ENCODE peak calls at places on chromosomes 11 and 22, in ten cellular contexts. W is A549, Z is PC-9, Y is AG10803, N is MM.1S, U is colonic mucosa, R is brain microvascular endothelial cell, L is astrocyte of the cerebellum, K is AG04449, M is retinal pigment epithelial cell. C is an unnamed sample.

GRCh38 chr11:73710964-73711363 is 49.9 kb downstream of the RAB6A start:
- DNase-seq in N (no peak), M (no peak), K (no peak), U (no peak), L (no peak), Y (no peak), R (no peak), W (no peak), Z (no peak), C (no peak)

GRCh38 chr11:13929551-13929950 is 33.0 kb upstream of the SPON1 start:
- DNase-seq in Z (no peak), Y (no peak), R (no peak), L (no peak), U (no peak), K (no peak), N (no peak), M (no peak), W (no peak), C (no peak)

GRCh38 chr22:38317237-38317994 is at the start of gene CSNK1E:
- DNase-seq in W (peak), U (peak), Y (peak), N (peak), K (no peak), Z (peak), R (peak), L (no peak), M (no peak), C (no peak)

GRCh38 chr11:12433571-12434061 is 56.2 kb downstream of the PARVA start:
- DNase-seq in W (no peak), K (peak), U (no peak), M (no peak), Y (peak), L (peak), N (no peak), Z (no peak), R (peak), C (no peak)

GRCh38 chr22:38735465-38736256 is 20.1 kb downstream of the SUN2 start:
- DNase-seq in Z (no peak), R (no peak), Y (no peak), U (no peak), W (no peak), M (no peak), L (no peak), K (no peak), N (peak), C (no peak)

GRCh38 chr11:117771197-117771596 is 25.8 kb downstream of the DSCAML1 start:
- DNase-seq in N (no peak), Z (no peak), M (no peak), W (no peak), R (no peak), U (no peak), K (no peak), L (no peak), Y (no peak), C (no peak)

GRCh38 chr11:44529895-44530412 is 35.5 kb upstream of the CD82 start:
- DNase-seq in K (no peak), L (no peak), W (no peak), Z (no peak), M (no peak), N (no peak), U (no peak), Y (no peak), R (no peak), C (no peak)

GRCh38 chr22:22884888-22885840 is 2.5 kb upstream of the IGLL5 start:
- DNase-seq in W (no peak), L (no peak), N (peak), U (no peak), K (no peak), Y (no peak), R (no peak), M (no peak), Z (no peak), C (no peak)

GRCh38 chr11:75269367-75269660 is 28.7 kb downstream of the TPBGL start:
- DNase-seq in R (no peak), U (no peak), Y (no peak), W (no peak), N (no peak), Z (no peak), K (no peak), M (no peak), L (no peak), C (no peak)

GRCh38 chr11:85847436-85847835 is 7.7 kb upstream of the CCDC83 start:
- DNase-seq in M (no peak), L (no peak), Z (no peak), R (no peak), W (no peak), N (no peak), K (no peak), Y (no peak), U (no peak), C (no peak)

GRCh38 chr11:47916361-47916841 is 64.0 kb upstream of the PTPRJ start:
- DNase-seq in K (no peak), W (no peak), N (no peak), Y (peak), M (no peak), Z (no peak), R (no peak), U (peak), L (no peak), C (no peak)

GRCh38 chr22:26952654-26953379 is 295.4 kb downstream of the MIAT start:
- DNase-seq in Z (no peak), W (no peak), K (no peak), M (no peak), U (no peak), Y (no peak), R (no peak), L (no peak), N (no peak), C (no peak)

GRCh38 chr11:70755410-70756158 is 357.3 kb downstream of the CTTN start:
- DNase-seq in M (peak), N (peak), L (peak), Z (peak), W (peak), Y (peak), R (peak), U (peak), K (no peak), C (no peak)

GRCh38 chr11:32962016-32962415 is 53.7 kb upstream of the DEPDC7 start:
- DNase-seq in M (no peak), L (peak), Y (peak), K (no peak), R (peak), Z (no peak), W (no peak), U (no peak), N (no peak), C (no peak)

GRCh38 chr11:68214173-68215086 is 1.3 kb upstream of the KMT5B start:
- DNase-seq in Z (no peak), Y (no peak), U (peak), W (no peak), K (no peak), R (peak), M (no peak), N (no peak), L (no peak), C (no peak)

GRCh38 chr11:120358729-120359128 is 22.5 kb downstream of the ARHGEF12 start:
- DNase-seq in Y (no peak), W (no peak), N (no peak), Z (no peak), L (no peak), U (no peak), K (no peak), M (no peak), R (no peak), C (no peak)

GRCh38 chr11:19646308-19646707 is 66.3 kb upstream of the NAV2 start:
- DNase-seq in L (no peak), Y (peak), Z (peak), U (no peak), M (no peak), K (no peak), R (no peak), W (no peak), N (no peak), C (no peak)

GRCh38 chr11:9276571-9276970 is 11.4 kb upstream of the DENND5A start:
- DNase-seq in K (no peak), Z (no peak), M (no peak), R (no peak), W (no peak), Y (no peak), L (no peak), U (peak), N (no peak), C (no peak)

GRCh38 chr22:27671413-27671721 is 130.2 kb downstream of the MN1 start:
- DNase-seq in L (no peak), K (no peak), R (no peak), Y (no peak), N (no peak), M (no peak), Z (no peak), U (no peak), W (no peak), C (no peak)

GRCh38 chr11:71927813-71928738 is at the start of gene XNDC1N:
- DNase-seq in W (peak), K (no peak), Y (no peak), L (peak), N (peak), U (peak), R (peak), M (peak), Z (no peak), C (peak)

GRCh38 chr11:44916316-44916715 is 34.4 kb downstream of the TP53I11 start:
- DNase-seq in U (no peak), L (no peak), M (no peak), N (no peak), R (no peak), Y (no peak), K (no peak), Z (no peak), W (no peak), C (no peak)

GRCh38 chr22:18060646-18061620 is 16.9 kb upstream of the PEX26 start:
- DNase-seq in L (no peak), N (no peak), M (no peak), Y (peak), K (no peak), R (peak), Z (peak), W (peak), U (peak), C (peak)

GRCh38 chr22:23466351-23466750 is 113.7 kb downstream of the IGLL1 start:
- DNase-seq in K (no peak), U (no peak), Y (no peak), L (no peak), W (no peak), M (peak), Z (no peak), R (no peak), N (no peak), C (no peak)

GRCh38 chr11:342328-342727 is 21.7 kb upstream of the IFITM3 start:
- DNase-seq in R (no peak), Z (no peak), N (no peak), W (no peak), L (no peak), M (no peak), U (no peak), Y (no peak), K (no peak), C (no peak)

DNA sequence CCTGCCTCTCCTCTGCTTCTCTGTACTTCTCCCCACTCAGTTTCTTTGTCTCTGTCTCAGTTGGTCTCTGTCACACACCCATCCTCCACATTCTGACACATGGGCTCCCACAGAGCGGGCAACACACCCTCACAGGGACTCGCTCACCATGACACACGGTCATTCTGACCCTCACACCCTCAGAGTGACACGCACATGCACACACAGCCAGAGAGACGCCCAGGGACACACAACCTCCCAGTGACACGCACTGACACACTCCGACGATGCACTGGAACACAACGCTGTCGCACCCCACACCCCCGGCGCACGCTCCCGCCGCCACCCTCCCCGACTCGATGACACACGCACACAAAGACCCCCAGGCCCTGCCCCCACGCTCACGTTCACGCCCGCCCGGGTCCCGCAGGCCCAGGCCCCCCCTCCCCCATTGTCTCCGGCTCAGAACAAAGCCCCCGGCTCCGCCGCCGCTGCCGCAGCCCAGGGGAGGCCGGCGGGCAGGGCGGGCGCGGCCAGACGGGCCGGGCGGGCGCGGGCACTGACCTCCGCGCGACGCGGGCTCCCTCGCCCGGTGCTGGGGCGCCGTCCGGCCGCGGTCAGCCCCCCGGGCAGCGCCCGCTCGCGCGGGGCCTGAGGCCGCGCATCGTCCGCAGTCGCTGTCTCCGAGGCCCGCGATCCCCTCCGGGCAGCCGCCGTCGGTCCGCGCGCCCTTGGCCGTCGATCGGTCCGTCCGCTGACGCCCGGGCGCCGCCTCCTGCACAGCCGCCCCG is 404 bp downstream of the DCHS1 start:
- DNase-seq in Z (no peak), L (no peak), Y (peak), N (no peak), R (no peak), W (no peak), U (no peak), M (no peak), K (no peak), C (no peak)
- H3K4me3 ChIP-seq in Z (no peak), L (peak), Y (peak), N (no peak), R (peak), W (peak), U (peak), M (peak), K (peak), C (peak)

GRCh38 chr11:24509114-24509513 is 12.3 kb downstream of the LUZP2 start:
- DNase-seq in N (peak), Z (no peak), L (no peak), R (no peak), Y (no peak), K (no peak), U (no peak), W (no peak), M (no peak), C (no peak)
- TF ChIP-seq CTCF in N (peak), Z (no peak), L (peak), R (peak), Y (no peak), K (peak), U (no peak), W (no peak), M (peak), C (peak)

DNA sequence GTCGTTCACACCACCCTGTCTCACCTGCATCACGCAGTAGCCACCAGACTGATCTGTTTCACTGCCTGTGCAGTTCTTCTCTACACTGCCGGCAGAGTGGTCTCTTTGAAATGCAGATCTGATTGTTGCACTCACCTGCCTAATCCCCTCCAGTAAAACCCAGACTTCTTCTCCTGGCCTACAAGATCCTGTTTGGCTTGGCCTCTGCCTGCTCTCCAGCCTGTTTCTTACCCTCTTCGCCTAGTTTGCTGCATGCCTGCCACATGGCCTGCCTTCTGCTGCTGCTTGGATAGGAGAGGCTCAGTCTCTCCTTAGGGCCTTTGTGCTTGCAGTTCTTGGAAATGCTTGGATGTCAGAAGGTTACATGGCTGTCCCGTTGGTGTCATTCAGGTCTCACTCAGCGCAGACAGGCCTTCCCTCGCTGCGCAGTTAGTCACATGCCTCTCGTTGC is 42.0 kb downstream of the PACS1 start:
- DNase-seq in M (no peak), L (no peak), R (no peak), Z (no peak), K (no peak), U (no peak), Y (no peak), W (no peak), N (no peak), C (no peak)
- H3K4me3 ChIP-seq in M (no peak), L (no peak), R (no peak), Z (no peak), K (peak), U (no peak), Y (peak), W (peak), N (no peak), C (no peak)

GRCh38 chr11:93013646-93014045 is 44.2 kb downstream of the MTNR1B start:
- DNase-seq in W (no peak), M (no peak), U (no peak), Y (no peak), K (no peak), Z (no peak), N (no peak), R (no peak), L (no peak), C (no peak)

GRCh38 chr11:93016595-93016994 is 47.1 kb downstream of the MTNR1B start:
- DNase-seq in M (no peak), U (no peak), N (no peak), W (no peak), R (no peak), Z (no peak), L (no peak), K (no peak), Y (no peak), C (no peak)

GRCh38 chr11:93020248-93021088 is 51.0 kb downstream of the MTNR1B start:
- DNase-seq in W (peak), L (peak), Z (peak), N (no peak), M (peak), Y (peak), R (peak), K (no peak), U (no peak), C (peak)

DNA sequence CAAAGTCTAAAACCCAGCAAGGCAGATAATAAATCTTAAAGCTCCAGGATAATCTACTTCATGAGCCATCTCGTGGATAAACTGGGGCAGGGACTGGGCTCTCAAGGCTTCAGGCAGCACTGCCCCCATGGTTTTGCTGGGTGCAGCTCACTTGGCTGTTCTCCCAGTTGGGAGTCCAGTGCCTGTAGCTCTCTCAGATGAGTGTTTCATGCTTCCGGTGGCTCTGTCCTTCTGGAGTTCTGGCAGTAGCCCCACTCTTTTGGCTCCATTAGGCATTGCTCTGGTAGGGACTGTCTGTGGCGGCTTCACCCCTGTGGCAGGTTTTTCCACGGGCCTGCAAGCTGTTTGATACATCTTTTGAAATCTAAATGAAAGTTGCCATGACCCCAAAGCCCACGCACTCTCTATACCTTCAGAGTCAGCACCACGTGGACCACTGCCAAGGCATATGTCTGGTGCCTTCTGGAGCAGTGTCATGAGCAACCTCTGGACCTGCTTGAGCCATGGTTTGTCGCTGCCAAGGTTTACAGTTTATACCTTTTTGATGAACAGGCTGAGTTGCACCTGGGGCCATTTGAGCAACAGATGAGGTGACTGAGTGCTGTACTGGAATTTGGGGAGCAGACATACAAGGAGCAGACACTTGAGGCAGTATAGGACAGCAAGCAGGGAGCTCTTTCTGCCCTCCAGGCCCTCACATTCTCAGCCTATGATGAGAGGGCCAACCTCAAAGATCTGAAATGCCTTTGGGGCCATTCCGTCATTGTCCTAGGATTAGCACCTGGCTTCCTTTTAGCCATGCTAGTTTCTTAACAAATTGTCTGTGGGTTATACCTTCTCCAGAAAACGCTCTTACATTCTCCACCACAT is 48.6 kb downstream of the MTNR1B start:
- DNase-seq in K (no peak), N (no peak), Y (peak), R (no peak), L (no peak), W (no peak), U (no peak), Z (no peak), M (no peak), C (no peak)
- TF ChIP-seq CTCF in K (no peak), N (no peak), Y (no peak), R (peak), L (no peak), W (no peak), U (no peak), Z (peak), M (peak), C (no peak)

GRCh38 chr11:1825785-1826451 is 8.9 kb upstream of the SYT8 start:
- DNase-seq in W (no peak), K (no peak), U (no peak), M (no peak), L (no peak), R (no peak), Y (no peak), N (no peak), Z (no peak), C (no peak)

GRCh38 chr11:1827095-1827797 is 7.5 kb upstream of the SYT8 start:
- DNase-seq in R (peak), M (peak), U (peak), K (peak), Z (peak), Y (peak), N (no peak), W (peak), L (peak), C (peak)

GRCh38 chr11:1825039-1825740 is 9.6 kb upstream of the SYT8 start:
- DNase-seq in U (peak), N (peak), W (peak), R (no peak), Y (no peak), Z (peak), L (no peak), K (no peak), M (no peak), C (no peak)

GRCh38 chr11:1827931-1828330 is 6.9 kb upstream of the SYT8 start:
- DNase-seq in Y (no peak), K (no peak), N (no peak), Z (no peak), L (no peak), R (no peak), U (no peak), W (no peak), M (no peak), C (no peak)

DNA sequence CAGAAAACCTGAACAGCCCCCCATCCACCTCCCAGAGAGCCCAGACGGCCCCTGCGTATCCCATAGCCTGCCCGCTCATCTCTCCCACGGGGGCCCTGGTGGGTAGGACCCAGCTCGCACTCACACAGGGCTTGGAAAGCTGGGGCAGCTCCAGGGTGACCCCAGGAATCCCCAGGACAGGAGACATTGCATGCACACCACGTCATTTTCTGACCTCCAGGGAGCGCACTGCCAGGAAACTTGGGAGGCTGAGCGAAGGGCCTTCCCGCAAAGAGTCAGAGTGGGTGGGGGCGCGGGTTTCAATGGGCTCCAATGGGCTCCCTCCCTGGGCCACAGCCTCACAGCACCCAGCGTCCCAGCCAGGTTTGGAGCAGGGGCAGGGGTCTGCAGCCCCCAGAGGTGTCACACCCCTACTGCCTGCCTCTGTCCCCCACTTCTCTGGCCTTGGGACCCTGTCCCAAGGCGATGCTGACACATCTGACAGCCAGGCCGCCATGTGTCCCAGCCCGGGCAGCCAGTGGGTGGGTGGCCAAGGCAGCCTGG is 8.2 kb upstream of the SYT8 start:
- DNase-seq in Y (peak), R (peak), Z (peak), W (peak), U (peak), L (peak), K (peak), M (no peak), N (no peak), C (no peak)
- H3K4me3 ChIP-seq in Y (no peak), R (no peak), Z (no peak), W (no peak), U (no peak), L (no peak), K (no peak), M (no peak), N (no peak), C (no peak)

GRCh38 chr22:50326959-50327710 is at the start of gene DENND6B:
- DNase-seq in R (peak), U (peak), M (no peak), K (no peak), Y (peak), N (peak), W (peak), L (peak), Z (peak), C (no peak)
- TF ChIP-seq CTCF in R (peak), U (peak), M (no peak), K (peak), Y (no peak), N (no peak), W (peak), L (peak), Z (peak), C (no peak)